ENCODE peak calls at places on chromosome 6, in five cellular contexts. R, L, H, E and M are unnamed samples.

GRCh38 chr6:32868257-32868788 is 14.3 kb downstream of the PSMB9 start:
- DNase-seq in R (peak), L (peak), H (peak), E (peak), M (peak)

GRCh38 chr6:157054531-157054979 is 268.8 kb downstream of the TMEM242 start:
- DNase-seq in R (no peak), L (no peak), H (no peak), E (no peak), M (no peak)

GRCh38 chr6:30885999-30886896 is 1.9 kb downstream of the DDR1 start:
- DNase-seq in R (no peak), L (peak), H (no peak), E (peak), M (peak)

GRCh38 chr6:133183691-133184090 is 57.5 kb upstream of the EYA4 start:
- DNase-seq in R (no peak), L (no peak), H (no peak), E (no peak), M (no peak)

GRCh38 chr6:43937236-43938177 is 167.5 kb downstream of the VEGFA start:
- DNase-seq in R (no peak), L (no peak), H (no peak), E (no peak), M (no peak)

GRCh38 chr6:75747371-75747984 is 1.6 kb upstream of the MYO6 start:
- DNase-seq in R (no peak), L (no peak), H (peak), E (no peak), M (no peak)

GRCh38 chr6:154548130-154548830 is 37.8 kb upstream of the CNKSR3 start:
- DNase-seq in R (no peak), L (no peak), H (no peak), E (no peak), M (no peak)

GRCh38 chr6:130326496-130326895 is 39.3 kb upstream of the TMEM200A start:
- DNase-seq in R (no peak), L (no peak), H (no peak), E (no peak), M (no peak)

GRCh38 chr6:87068804-87069203 is 26.1 kb downstream of the CGA start:
- DNase-seq in R (no peak), L (no peak), H (no peak), E (no peak), M (no peak)

GRCh38 chr6:40620546-40620945 is 33.4 kb upstream of the LRFN2 start:
- DNase-seq in R (no peak), L (no peak), H (no peak), E (no peak), M (no peak)

GRCh38 chr6:68240731-68241130 is 394.4 kb upstream of the ADGRB3 start:
- DNase-seq in R (no peak), L (no peak), H (no peak), E (no peak), M (no peak)

GRCh38 chr6:113651920-113652319 is 205.2 kb upstream of the MARCKS start:
- DNase-seq in R (no peak), L (no peak), H (no peak), E (no peak), M (no peak)

GRCh38 chr6:46454691-46455090 is 36.6 kb downstream of the RCAN2 start:
- DNase-seq in R (no peak), L (no peak), H (no peak), E (no peak), M (no peak)

GRCh38 chr6:139050770-139051313 is 22.3 kb downstream of the ABRACL start:
- DNase-seq in R (no peak), L (no peak), H (no peak), E (no peak), M (no peak)

GRCh38 chr6:168725821-168726220 is 284.8 kb downstream of the SMOC2 start:
- DNase-seq in R (no peak), L (no peak), H (no peak), E (peak), M (no peak)

GRCh38 chr6:156821707-156822106 is 44.5 kb downstream of the ARID1B start:
- DNase-seq in R (no peak), L (no peak), H (no peak), E (no peak), M (no peak)

GRCh38 chr6:109073344-109074235 is 21.1 kb downstream of the SESN1 start:
- DNase-seq in R (peak), L (peak), H (peak), E (peak), M (peak)

GRCh38 chr6:18431581-18431980 is 44.4 kb downstream of the RNF144B start:
- DNase-seq in R (no peak), L (no peak), H (no peak), E (no peak), M (no peak)

GRCh38 chr6:158810149-158811095 is 8.7 kb downstream of the EZR start:
- DNase-seq in R (no peak), L (no peak), H (no peak), E (no peak), M (no peak)

GRCh38 chr6:34928220-34928619 is 39.2 kb downstream of the ANKS1A start:
- DNase-seq in R (no peak), L (no peak), H (no peak), E (no peak), M (peak)

GRCh38 chr6:37674161-37674560 is 23.5 kb downstream of the MDGA1 start:
- DNase-seq in R (no peak), L (no peak), H (no peak), E (no peak), M (no peak)